ENCODE peak calls at places on chromosome 5, in nine cellular contexts. G, F, B, V, M, H, Z, U and J are unnamed samples.

GRCh38 chr5:43312076-43312620 is 1.1 kb downstream of the HMGCS1 start:
- DNase-seq in G (no peak), F (peak; percentile 44), B (no peak), V (no peak), M (no peak), H (peak; percentile 71), Z (no peak), U (no peak), J (no peak)

GRCh38 chr5:67702008-67702407 is 505.4 kb upstream of the CD180 start:
- DNase-seq in G (no peak), F (no peak), B (no peak), V (no peak), M (no peak), H (no peak), Z (no peak), U (no peak), J (no peak)

GRCh38 chr5:179716286-179716685 is 16.3 kb upstream of the MAML1 start:
- DNase-seq in G (no peak), F (no peak), B (no peak), V (no peak), M (no peak), H (no peak), Z (peak; percentile 17), U (no peak), J (no peak)

GRCh38 chr5:81768960-81769452 is 18.1 kb upstream of the SSBP2 start:
- DNase-seq in G (peak; percentile 90), F (peak; percentile 34), B (no peak), V (no peak), M (no peak), H (no peak), Z (peak; percentile 84), U (no peak), J (no peak)

GRCh38 chr5:20601678-20602100 is 613.7 kb upstream of the CDH18 start:
- DNase-seq in G (peak; percentile 59), F (peak; percentile 95), B (no peak), V (no peak), M (peak; percentile 10), H (peak; percentile 54), Z (no peak), U (no peak), J (peak; percentile 24)

GRCh38 chr5:179623906-179624741 is 653 bp upstream of the HNRNPH1 start:
- DNase-seq in G (peak; percentile 63), F (peak; percentile 73), B (peak; percentile 59), V (peak; percentile 37), M (no peak), H (no peak), Z (peak; percentile 94), U (peak; percentile 51), J (no peak)

GRCh38 chr5:145244788-145245187 is 590.4 kb downstream of the PRELID2 start:
- DNase-seq in G (peak; percentile 61), F (no peak), B (no peak), V (no peak), M (no peak), H (no peak), Z (peak; percentile 74), U (no peak), J (no peak)

GRCh38 chr5:143138839-143139238 is 264.6 kb downstream of the NR3C1 start:
- DNase-seq in G (no peak), F (no peak), B (no peak), V (no peak), M (no peak), H (no peak), Z (no peak), U (no peak), J (no peak)

GRCh38 chr5:172410839-172411238 is 43.5 kb downstream of the SH3PXD2B start:
- DNase-seq in G (peak; percentile 55), F (no peak), B (no peak), V (no peak), M (no peak), H (no peak), Z (peak; percentile 35), U (no peak), J (no peak)

GRCh38 chr5:945691-946541 is 53.2 kb downstream of the TRIP13 start:
- DNase-seq in G (no peak), F (peak; percentile 98), B (no peak), V (no peak), M (no peak), H (peak; percentile 89), Z (no peak), U (no peak), J (no peak)

GRCh38 chr5:55360190-55360589 is 52.4 kb downstream of the MTREX start:
- DNase-seq in G (peak; percentile 29), F (no peak), B (no peak), V (no peak), M (no peak), H (no peak), Z (peak; percentile 27), U (no peak), J (no peak)

GRCh38 chr5:5418764-5419163 is 3.7 kb upstream of the ICE1 start:
- DNase-seq in G (no peak), F (peak; percentile 66), B (no peak), V (no peak), M (no peak), H (peak; percentile 63), Z (no peak), U (no peak), J (no peak)

GRCh38 chr5:52884453-52884852 is 96.7 kb downstream of the ITGA1 start:
- DNase-seq in G (no peak), F (no peak), B (no peak), V (no peak), M (no peak), H (no peak), Z (no peak), U (no peak), J (no peak)

GRCh38 chr5:143887302-143887638 is 75.3 kb downstream of the HMHB1 start:
- DNase-seq in G (peak; percentile 53), F (peak; percentile 93), B (no peak), V (no peak), M (no peak), H (no peak), Z (peak; percentile 72), U (no peak), J (peak; percentile 64)

GRCh38 chr5:55063220-55063863 is 39.1 kb upstream of the GZMA start:
- DNase-seq in G (peak; percentile 3), F (no peak), B (no peak), V (no peak), M (no peak), H (no peak), Z (peak; percentile 87), U (no peak), J (no peak)

GRCh38 chr5:178123987-178124925 is 6.6 kb upstream of the RMND5B start:
- DNase-seq in G (no peak), F (no peak), B (no peak), V (no peak), M (no peak), H (no peak), Z (no peak), U (no peak), J (no peak)